ENCODE peak calls at places on chromosomes 1 and 21, in nine cellular contexts. M is mammary epithelial cell; R is ovary; V is CD8-positive, alpha-beta memory T cell; E is RWPE1; P is IMR-90; A is cardiac muscle cell; H is tibial nerve; I is psoas muscle. Q is an unnamed sample.
A peak's percentile ranks its signal among the peaks of the same experiment; 100 is the strongest.

GRCh38 chr1:226371866-226372490 is 35.9 kb downstream of the PARP1 start:
- DNase-seq in M (no peak), I (no peak), R (no peak), V (no peak), H (no peak), A (no peak), E (no peak), P (no peak), Q (no peak)

GRCh38 chr1:6743189-6744101 is 41.8 kb upstream of the CAMTA1 start:
- DNase-seq in P (peak; percentile 77), M (peak; percentile 91), A (peak; percentile 89), E (peak; percentile 81), V (peak; percentile 54), I (peak; percentile 65), H (no peak), R (peak; percentile 60), Q (no peak)

GRCh38 chr1:24910751-24911650 is 19.1 kb downstream of the RUNX3 start:
- DNase-seq in P (peak; percentile 70), E (no peak), A (peak; percentile 14), I (peak; percentile 60), H (no peak), V (peak; percentile 97), M (no peak), R (no peak), Q (no peak)

GRCh38 chr1:15343729-15344128 is 66.0 kb upstream of the EFHD2 start:
- DNase-seq in V (no peak), I (no peak), A (peak; percentile 54), P (peak; percentile 22), H (no peak), R (peak; percentile 78), E (no peak), M (no peak), Q (no peak)

GRCh38 chr1:148362141-148362929 is 120.8 kb downstream of the PPIAL4G start:
- DNase-seq in H (no peak), A (peak; percentile 58), V (no peak), I (no peak), R (no peak), P (peak; percentile 16), M (peak; percentile 64), E (peak; percentile 82), Q (no peak)

GRCh38 chr1:25672763-25673409 is 56.3 kb downstream of the MAN1C1 start:
- DNase-seq in E (no peak), H (no peak), P (peak; percentile 49), I (no peak), M (peak; percentile 19), R (no peak), A (no peak), V (no peak), Q (no peak)

GRCh38 chr1:64494659-64495058 is 24.7 kb downstream of the CACHD1 start:
- DNase-seq in I (no peak), M (no peak), P (no peak), R (no peak), H (no peak), E (no peak), A (no peak), V (no peak), Q (no peak)

GRCh38 chr1:225845633-225846259 is 35.8 kb downstream of the EPHX1 start:
- DNase-seq in P (peak; percentile 75), V (no peak), E (peak; percentile 86), H (peak; percentile 61), A (peak; percentile 92), R (peak; percentile 87), I (peak; percentile 90), M (peak; percentile 56), Q (no peak)

GRCh38 chr1:183986941-183987340 is 50.6 kb downstream of the COLGALT2 start:
- DNase-seq in R (no peak), E (no peak), I (no peak), M (no peak), H (no peak), A (no peak), P (peak; percentile 59), V (no peak), Q (no peak)

GRCh38 chr1:201463071-201463552 is 5.9 kb downstream of the PHLDA3 start:
- DNase-seq in H (no peak), M (peak; percentile 73), P (no peak), I (peak; percentile 70), E (no peak), A (no peak), V (no peak), R (no peak), Q (peak; percentile 75)

GRCh38 chr1:243710467-243710866 is 139.6 kb downstream of the AKT3 start:
- DNase-seq in H (no peak), E (no peak), V (no peak), M (no peak), I (no peak), R (no peak), P (no peak), A (no peak), Q (no peak)

GRCh38 chr1:224245188-224245587 is 62.1 kb downstream of the DEGS1 start:
- DNase-seq in P (peak; percentile 55), H (no peak), E (no peak), V (no peak), A (peak; percentile 59), M (no peak), I (peak; percentile 65), R (peak; percentile 39), Q (peak; percentile 2)

GRCh38 chr21:31894441-31894840 is 21.6 kb downstream of the HUNK start:
- DNase-seq in E (no peak), P (no peak), V (no peak), R (no peak), A (no peak), M (no peak), H (no peak), I (no peak), Q (no peak)

GRCh38 chr1:81208441-81208840 is 592.3 kb upstream of the ADGRL2 start:
- DNase-seq in H (no peak), A (no peak), I (no peak), P (no peak), R (no peak), V (no peak), E (no peak), M (no peak), Q (no peak)

GRCh38 chr1:119040906-119041305 is 52.8 kb upstream of the TBX15 start:
- DNase-seq in V (no peak), A (peak; percentile 86), R (peak; percentile 41), M (no peak), H (peak; percentile 47), E (no peak), P (peak; percentile 68), I (peak; percentile 56), Q (no peak)

GRCh38 chr1:178461676-178462075 is 35.1 kb downstream of the CLEC20A start:
- DNase-seq in I (no peak), M (peak; percentile 16), A (no peak), E (no peak), V (no peak), H (no peak), R (no peak), P (no peak), Q (no peak)

DNA sequence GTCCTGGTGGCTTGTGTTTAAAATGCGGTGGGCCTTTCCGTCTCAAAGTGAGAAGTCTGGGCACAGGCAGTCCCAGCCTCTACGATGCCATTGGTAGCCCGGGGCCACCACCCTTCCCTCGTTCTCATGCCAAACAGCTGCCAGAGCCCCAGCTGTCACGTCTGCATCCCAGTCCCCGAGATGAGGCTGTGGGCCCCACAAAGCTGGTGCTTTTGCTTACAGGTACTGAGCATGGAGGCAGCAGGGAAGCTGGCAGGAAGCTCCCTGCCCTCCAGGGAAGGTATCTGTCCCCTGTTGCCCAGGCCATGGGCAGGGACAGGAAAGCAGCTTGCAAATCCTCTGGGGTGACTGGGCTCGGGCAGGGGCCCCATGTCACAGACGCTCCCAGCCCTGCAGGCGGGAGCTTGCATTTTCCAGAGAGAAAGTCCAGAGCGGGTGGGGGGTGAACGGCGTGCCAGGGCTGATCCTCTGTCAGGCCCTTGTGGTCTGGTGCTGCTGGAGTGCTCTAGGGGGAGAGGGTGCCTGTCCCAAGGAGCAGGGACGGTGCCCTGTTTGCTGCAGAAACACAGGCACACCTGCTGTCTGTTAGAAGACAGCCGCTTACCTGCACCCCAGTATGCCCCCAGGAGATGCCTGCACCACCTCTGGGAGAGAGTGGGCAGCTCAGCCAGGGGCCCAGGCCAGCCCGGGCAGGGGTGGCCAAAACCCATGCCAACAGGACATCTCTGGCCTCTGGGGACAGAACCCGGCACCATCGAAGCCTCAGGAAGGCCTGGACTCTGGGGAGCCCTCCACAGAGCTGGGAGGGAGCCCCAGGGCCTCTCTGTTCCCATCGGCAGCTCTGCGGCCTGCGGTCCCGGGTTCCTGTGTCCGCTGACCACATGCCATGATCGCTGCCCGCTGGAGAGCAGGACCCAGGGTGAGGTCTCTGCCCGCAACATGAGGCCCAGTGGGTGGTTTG is 45.9 kb downstream of the SLX9 start:
- DNase-seq in V (peak; percentile 27), H (no peak), M (no peak), I (peak; percentile 51), A (no peak), P (no peak), E (no peak), R (peak; percentile 30), Q (no peak)
- H3K27ac ChIP-seq in V (no peak overlapping the region), H (no peak overlapping the region), M (no peak overlapping the region), I (no peak overlapping the region), A (peak overlapping the region; percentile 10), P (no peak overlapping the region), E (peak overlapping the region; percentile 30), R (no peak overlapping the region), Q (no peak overlapping the region)

GRCh38 chr1:36349839-36350238 is 26.4 kb upstream of the EVA1B start:
- DNase-seq in E (no peak), V (no peak), A (peak; percentile 31), H (no peak), R (no peak), I (peak; percentile 46), P (no peak), M (peak; percentile 37), Q (no peak)
- H3K27ac ChIP-seq in E (peak overlapping the region; percentile 92), V (no peak overlapping the region), A (no peak overlapping the region), H (peak overlapping the region; percentile 65), R (no peak overlapping the region), I (peak overlapping the region; percentile 82), P (peak overlapping the region; percentile 91), M (peak overlapping the region; percentile 87), Q (no peak overlapping the region)

GRCh38 chr1:228900099-228900965 is 165.1 kb downstream of the RHOU start:
- DNase-seq in H (peak; percentile 60), I (peak; percentile 69), A (peak; percentile 32), E (no peak), M (no peak), R (peak; percentile 72), P (peak; percentile 22), V (no peak), Q (no peak)
- H3K27ac ChIP-seq in H (no peak overlapping the region), I (no peak overlapping the region), A (no peak overlapping the region), E (no peak overlapping the region), M (no peak overlapping the region), R (no peak overlapping the region), P (peak overlapping the region; percentile 57), V (no peak overlapping the region), Q (peak overlapping the region; percentile 36)

DNA sequence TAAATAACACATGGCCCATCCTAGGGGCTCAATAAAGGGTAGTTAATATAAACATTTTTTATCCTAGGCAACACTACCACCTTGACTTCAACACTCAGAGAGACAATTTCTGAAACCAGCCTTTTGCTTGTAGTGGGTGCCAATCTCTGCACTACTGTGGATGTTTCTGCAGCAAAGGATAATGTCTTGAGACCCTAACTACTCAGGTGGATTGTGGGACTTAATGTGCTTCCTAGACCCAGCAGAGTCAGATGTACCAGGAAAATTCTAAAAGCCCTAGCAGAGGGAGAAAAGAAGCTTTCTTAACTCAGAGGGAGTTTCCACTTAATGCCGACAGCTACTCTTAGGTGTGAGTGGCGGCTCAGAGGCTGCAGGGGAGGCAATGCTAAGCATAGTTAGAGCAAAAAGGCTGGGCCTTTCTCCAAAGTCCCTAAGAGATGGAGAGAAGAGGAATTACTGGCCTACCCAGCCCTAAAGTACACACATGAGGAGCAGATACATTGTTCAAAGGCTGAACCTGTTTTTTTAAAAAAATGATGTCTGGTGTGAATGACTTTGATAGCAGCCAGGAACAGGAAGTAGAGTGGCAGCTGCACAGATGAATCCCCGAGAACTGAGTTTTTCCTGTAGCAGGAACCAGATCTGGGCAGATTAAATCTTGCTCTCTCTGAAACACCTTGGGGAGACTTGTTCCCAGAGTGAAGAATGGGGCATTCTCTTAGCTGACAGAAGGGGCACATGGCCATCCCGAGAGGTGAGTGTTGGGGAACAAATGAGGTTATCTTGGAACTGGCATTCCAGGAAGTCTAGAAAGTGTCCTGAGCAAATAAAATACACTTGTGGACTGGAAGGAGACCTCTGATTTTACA is 33.5 kb upstream of the ABCD3 start:
- DNase-seq in A (peak; percentile 31), H (no peak), V (no peak), R (no peak), P (no peak), E (no peak), I (no peak), M (no peak), Q (no peak)
- H3K27ac ChIP-seq in A (peak overlapping the region; percentile 22), H (peak overlapping the region; percentile 7), V (no peak overlapping the region), R (no peak overlapping the region), P (no peak overlapping the region), E (no peak overlapping the region), I (no peak overlapping the region), M (no peak overlapping the region), Q (no peak overlapping the region)